ENCODE peak calls at places on chromosomes 13 and 19, in four cellular contexts. V is K562, R is IMR-90, K is endothelial cell of umbilical vein. P is an unnamed sample.
A peak's percentile ranks its signal among the peaks of the same experiment; 100 is the strongest.

GRCh38 chr13:83221813-83222241 is 660.4 kb downstream of the SLITRK1 start:
- DNase-seq in V (no peak), R (peak; percentile 86), K (no peak), P (no peak)

GRCh38 chr19:35015576-35016351 is 14.5 kb upstream of the SCN1B start:
- DNase-seq in V (no peak), R (peak; percentile 64), K (no peak), P (no peak)

GRCh38 chr19:7250951-7251350 is 43.3 kb downstream of the INSR start:
- DNase-seq in V (no peak), R (no peak), K (no peak), P (no peak)

GRCh38 chr19:38425810-38426466 is at the start of gene RASGRP4:
- DNase-seq in V (peak; percentile 84), R (no peak), K (no peak), P (no peak)

GRCh38 chr13:21321269-21321668 is 137.8 kb downstream of the ZDHHC20 start:
- DNase-seq in V (no peak), R (no peak), K (no peak), P (no peak)

GRCh38 chr19:13803038-13803437 is 7.8 kb downstream of the ZSWIM4 start:
- DNase-seq in V (no peak), R (no peak), K (no peak), P (no peak)

GRCh38 chr19:17296278-17296677 is 6.9 kb downstream of the ABHD8 start:
- DNase-seq in V (no peak), R (peak; percentile 36), K (peak; percentile 61), P (no peak)

GRCh38 chr13:27406178-27406939 is 18.1 kb upstream of the GTF3A start:
- DNase-seq in V (peak; percentile 30), R (peak; percentile 49), K (peak; percentile 47), P (no peak)

GRCh38 chr19:56162258-56162657 is 13.6 kb upstream of the GALP start:
- DNase-seq in V (peak; percentile 67), R (peak; percentile 41), K (peak; percentile 62), P (no peak)

GRCh38 chr19:56161534-56161933 is 14.3 kb upstream of the GALP start:
- DNase-seq in V (no peak), R (no peak), K (no peak), P (no peak)

GRCh38 chr19:56170261-56170660 is 5.5 kb upstream of the GALP start:
- DNase-seq in V (peak; percentile 36), R (peak; percentile 43), K (no peak), P (no peak)

GRCh38 chr19:56163097-56163496 is 12.7 kb upstream of the GALP start:
- DNase-seq in V (no peak), R (no peak), K (no peak), P (no peak)

GRCh38 chr19:56167064-56167578 is 8.7 kb upstream of the GALP start:
- DNase-seq in V (peak; percentile 43), R (no peak), K (no peak), P (no peak)
- TF ChIP-seq FOS in V (no peak), R (no peak), K (no peak), P (no peak)

DNA sequence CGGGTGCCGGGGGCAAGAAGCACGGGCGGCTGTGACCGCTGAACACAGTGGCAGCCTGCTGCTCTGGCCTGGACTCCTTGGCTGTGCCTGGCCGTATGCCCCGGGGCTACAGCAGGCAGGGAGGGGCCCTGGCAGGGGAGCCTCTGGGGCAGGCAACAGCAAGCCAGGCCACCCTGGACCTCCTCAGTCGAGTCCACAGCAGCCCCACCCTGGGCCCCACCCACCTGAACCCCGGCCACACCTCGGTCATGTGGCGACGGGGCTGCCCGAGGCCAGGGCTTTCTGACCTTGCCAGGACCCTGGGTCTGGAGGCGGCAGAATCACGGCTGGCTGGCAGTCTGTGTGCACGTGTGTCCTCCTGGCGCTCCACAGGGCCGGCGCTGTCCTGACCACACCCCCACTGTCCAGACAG is 8.7 kb downstream of the CILP2 start:
- DNase-seq in V (no peak), R (no peak), K (no peak), P (no peak)
- TF ChIP-seq FOS in V (no peak), R (no peak), K (no peak), P (no peak)

DNA sequence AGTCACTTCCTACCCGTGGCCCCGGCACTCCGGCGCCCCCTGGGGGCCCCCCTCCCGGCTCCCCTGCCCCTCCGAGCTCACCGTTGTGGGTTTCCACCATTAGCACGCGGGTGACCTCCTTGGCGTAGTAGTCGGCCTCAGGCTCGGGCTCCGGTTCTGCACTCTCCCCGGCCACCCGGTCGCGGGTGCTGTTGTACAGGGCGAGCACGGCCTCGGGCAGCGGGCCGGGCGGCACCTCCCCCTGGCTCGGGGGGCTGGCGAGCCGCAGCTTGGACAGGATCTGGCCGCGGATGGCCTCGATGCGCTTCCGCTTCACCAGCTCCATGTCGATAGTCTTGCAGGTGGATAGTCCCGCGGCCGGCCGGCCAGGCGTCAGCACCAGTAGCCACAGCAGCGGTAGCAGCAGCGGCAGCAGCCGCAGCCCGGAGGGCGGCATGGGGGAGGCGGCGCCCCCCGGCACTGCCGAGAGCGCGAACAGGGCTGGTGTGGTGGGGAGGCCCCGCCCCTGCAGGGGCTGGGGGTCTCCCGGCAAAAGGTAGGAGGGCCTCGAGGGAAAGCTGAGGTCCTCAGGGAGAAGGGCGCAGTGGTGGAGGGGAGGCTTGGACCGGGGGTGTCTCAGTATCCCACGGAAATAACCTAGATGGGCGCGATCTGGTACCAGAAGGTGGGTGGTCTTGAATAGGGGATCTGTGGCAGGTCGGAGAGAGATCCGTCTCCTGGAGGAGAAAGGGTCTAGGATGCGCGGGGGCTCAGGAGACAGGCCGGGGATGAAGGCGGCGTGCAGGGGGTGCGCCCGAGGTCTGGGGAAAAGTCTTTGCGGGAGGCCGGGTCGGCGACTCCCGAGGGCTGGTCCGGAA is 885 bp downstream of the TGFB1 start:
- DNase-seq in V (peak; percentile 84), R (peak; percentile 44), K (peak; percentile 69), P (no peak)
- TF ChIP-seq FOS in V (no peak), R (no peak), K (no peak), P (no peak)

GRCh38 chr19:29194658-29195057 is 18.3 kb downstream of the UQCRFS1 start:
- DNase-seq in V (no peak), R (no peak), K (no peak), P (no peak)
- TF ChIP-seq FOS in V (no peak), R (no peak), K (no peak), P (no peak)